ENCODE peak calls at places on chromosomes 5 and 9, in ten cellular contexts. S, O, M, X, C, Q, T, G, A and F are unnamed samples.

GRCh38 chr9:111179577-111179976 is 141.3 kb upstream of the LPAR1 start:
- DNase-seq in S (peak), O (no peak), M (peak), X (no peak), C (no peak), Q (no peak), T (no peak), G (no peak), A (no peak), F (peak)

GRCh38 chr5:84688566-84688965 is 303.9 kb upstream of the EDIL3 start:
- DNase-seq in S (no peak), O (peak), M (no peak), X (no peak), C (no peak), Q (peak), T (no peak), G (no peak), A (no peak), F (no peak)

GRCh38 chr5:142973932-142974331 is 203.8 kb downstream of the ARHGAP26 start:
- DNase-seq in S (no peak), O (no peak), M (no peak), X (no peak), C (no peak), Q (no peak), T (no peak), G (no peak), A (no peak), F (no peak)

GRCh38 chr9:76510041-76510440 is 51.1 kb downstream of the GCNT1 start:
- DNase-seq in S (no peak), O (no peak), M (no peak), X (no peak), C (no peak), Q (no peak), T (no peak), G (no peak), A (no peak), F (no peak)

GRCh38 chr5:72556351-72557146 is 49.3 kb upstream of the ZNF366 start:
- DNase-seq in S (peak), O (no peak), M (peak), X (peak), C (peak), Q (peak), T (peak), G (no peak), A (peak), F (peak)

GRCh38 chr5:177997846-177998245 is 1.8 kb upstream of the PROP1 start:
- DNase-seq in S (no peak), O (no peak), M (no peak), X (no peak), C (no peak), Q (no peak), T (no peak), G (no peak), A (no peak), F (no peak)

GRCh38 chr9:72856985-72857631 is 95.7 kb downstream of the ALDH1A1 start:
- DNase-seq in S (no peak), O (peak), M (no peak), X (peak), C (peak), Q (no peak), T (peak), G (no peak), A (peak), F (no peak)

GRCh38 chr5:127871448-127872153 is 168.4 kb downstream of the CCDC192 start:
- DNase-seq in S (no peak), O (peak), M (no peak), X (no peak), C (no peak), Q (peak), T (no peak), G (no peak), A (no peak), F (no peak)

GRCh38 chr9:122227576-122227903 is 1.2 kb downstream of the LHX6 start:
- DNase-seq in S (no peak), O (no peak), M (no peak), X (no peak), C (no peak), Q (no peak), T (no peak), G (no peak), A (no peak), F (no peak)

GRCh38 chr9:134734270-134734669 is 92.7 kb downstream of the COL5A1 start:
- DNase-seq in S (peak), O (no peak), M (no peak), X (no peak), C (peak), Q (no peak), T (peak), G (no peak), A (no peak), F (peak)

GRCh38 chr5:169706070-169706469 is 69.0 kb downstream of the DOCK2 start:
- DNase-seq in S (no peak), O (no peak), M (no peak), X (no peak), C (no peak), Q (no peak), T (no peak), G (no peak), A (no peak), F (no peak)

GRCh38 chr5:17444496-17444895 is 53.5 kb upstream of the TAF11L2 start:
- DNase-seq in S (no peak), O (peak), M (no peak), X (no peak), C (no peak), Q (no peak), T (no peak), G (no peak), A (no peak), F (no peak)

GRCh38 chr5:175866377-175866907 is 4.9 kb upstream of the CPLX2 start:
- DNase-seq in S (no peak), O (no peak), M (no peak), X (no peak), C (no peak), Q (no peak), T (peak), G (no peak), A (no peak), F (no peak)

GRCh38 chr9:90408659-90409058 is 234.0 kb downstream of the DIRAS2 start:
- DNase-seq in S (no peak), O (no peak), M (no peak), X (no peak), C (no peak), Q (no peak), T (no peak), G (no peak), A (no peak), F (no peak)

GRCh38 chr5:16933337-16933736 is 2.8 kb downstream of the MYO10 start:
- DNase-seq in S (no peak), O (no peak), M (no peak), X (no peak), C (no peak), Q (no peak), T (no peak), G (no peak), A (no peak), F (no peak)

GRCh38 chr5:102807878-102808502 is 52.9 kb downstream of the PAM start:
- DNase-seq in S (no peak), O (no peak), M (no peak), X (no peak), C (no peak), Q (no peak), T (no peak), G (no peak), A (no peak), F (no peak)

GRCh38 chr5:36300927-36301540 is 668 bp downstream of the RANBP3L start:
- DNase-seq in S (no peak), O (no peak), M (no peak), X (no peak), C (no peak), Q (peak), T (no peak), G (no peak), A (peak), F (no peak)
- H3K4me3 ChIP-seq in S (peak), O (no peak), M (no peak), X (no peak), C (no peak), Q (no peak), T (no peak), G (no peak), A (peak), F (peak)

GRCh38 chr5:98775962-98776687 is 2.7 kb downstream of the RGMB start:
- DNase-seq in S (no peak), O (peak), M (no peak), X (no peak), C (no peak), Q (peak), T (no peak), G (no peak), A (no peak), F (no peak)

GRCh38 chr5:98774192-98775046 is 956 bp downstream of the RGMB start:
- DNase-seq in S (peak), O (peak), M (peak), X (no peak), C (peak), Q (peak), T (peak), G (no peak), A (peak), F (peak)

GRCh38 chr5:98779264-98779877 is 5.9 kb downstream of the RGMB start:
- DNase-seq in S (no peak), O (no peak), M (no peak), X (no peak), C (no peak), Q (no peak), T (peak), G (no peak), A (peak), F (no peak)

GRCh38 chr5:98775246-98775961 is 1.9 kb downstream of the RGMB start:
- DNase-seq in S (no peak), O (no peak), M (no peak), X (no peak), C (no peak), Q (no peak), T (no peak), G (no peak), A (no peak), F (no peak)

DNA sequence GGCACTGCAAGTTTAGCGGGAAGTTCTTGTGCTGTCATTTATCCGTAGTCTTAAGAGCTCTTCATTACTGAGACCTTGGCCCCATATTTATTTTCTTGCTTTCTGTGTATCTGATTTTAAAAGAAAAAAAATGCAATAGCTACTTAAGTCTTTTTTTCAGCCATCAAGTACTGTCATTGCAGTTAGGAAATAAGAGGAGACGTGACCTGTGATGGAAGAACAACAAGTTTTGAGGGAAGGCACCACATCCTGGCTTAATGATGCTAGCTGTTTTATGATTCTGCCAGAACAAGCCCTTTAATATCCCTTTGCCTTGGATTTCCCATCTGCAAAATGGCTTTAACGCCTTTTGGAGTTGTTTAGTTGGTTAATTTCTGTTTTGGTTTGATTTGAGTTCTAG is 3.8 kb downstream of the RGMB start:
- DNase-seq in S (no peak), O (no peak), M (no peak), X (no peak), C (no peak), Q (no peak), T (no peak), G (no peak), A (no peak), F (no peak)
- H3K4me3 ChIP-seq in S (no peak), O (no peak), M (no peak), X (no peak), C (no peak), Q (no peak), T (no peak), G (no peak), A (peak), F (no peak)

GRCh38 chr9:133427658-133428348 is 5.6 kb downstream of the ADAMTS13 start:
- DNase-seq in S (no peak), O (no peak), M (no peak), X (no peak), C (no peak), Q (no peak), T (peak), G (no peak), A (no peak), F (no peak)

GRCh38 chr9:133429216-133429613 is 7.0 kb downstream of the ADAMTS13 start:
- DNase-seq in S (no peak), O (no peak), M (no peak), X (no peak), C (no peak), Q (no peak), T (no peak), G (no peak), A (no peak), F (no peak)

GRCh38 chr9:133429641-133430161 is 7.5 kb downstream of the ADAMTS13 start:
- DNase-seq in S (no peak), O (no peak), M (no peak), X (no peak), C (no peak), Q (no peak), T (peak), G (no peak), A (peak), F (no peak)

GRCh38 chr9:133430244-133430643 is 8.1 kb downstream of the ADAMTS13 start:
- DNase-seq in S (no peak), O (no peak), M (no peak), X (no peak), C (no peak), Q (no peak), T (no peak), G (no peak), A (no peak), F (no peak)

GRCh38 chr9:133428579-133429215 is 6.5 kb downstream of the ADAMTS13 start:
- DNase-seq in S (no peak), O (no peak), M (no peak), X (no peak), C (no peak), Q (no peak), T (peak), G (no peak), A (no peak), F (no peak)
- H3K4me3 ChIP-seq in S (peak), O (peak), M (no peak), X (no peak), C (no peak), Q (no peak), T (peak), G (peak), A (peak), F (peak)

GRCh38 chr9:19378154-19378553 is 1.9 kb downstream of the RPS6 start:
- DNase-seq in S (no peak), O (no peak), M (no peak), X (no peak), C (no peak), Q (no peak), T (no peak), G (no peak), A (no peak), F (no peak)
- H3K4me3 ChIP-seq in S (peak), O (peak), M (no peak), X (peak), C (no peak), Q (peak), T (peak), G (peak), A (no peak), F (no peak)

DNA sequence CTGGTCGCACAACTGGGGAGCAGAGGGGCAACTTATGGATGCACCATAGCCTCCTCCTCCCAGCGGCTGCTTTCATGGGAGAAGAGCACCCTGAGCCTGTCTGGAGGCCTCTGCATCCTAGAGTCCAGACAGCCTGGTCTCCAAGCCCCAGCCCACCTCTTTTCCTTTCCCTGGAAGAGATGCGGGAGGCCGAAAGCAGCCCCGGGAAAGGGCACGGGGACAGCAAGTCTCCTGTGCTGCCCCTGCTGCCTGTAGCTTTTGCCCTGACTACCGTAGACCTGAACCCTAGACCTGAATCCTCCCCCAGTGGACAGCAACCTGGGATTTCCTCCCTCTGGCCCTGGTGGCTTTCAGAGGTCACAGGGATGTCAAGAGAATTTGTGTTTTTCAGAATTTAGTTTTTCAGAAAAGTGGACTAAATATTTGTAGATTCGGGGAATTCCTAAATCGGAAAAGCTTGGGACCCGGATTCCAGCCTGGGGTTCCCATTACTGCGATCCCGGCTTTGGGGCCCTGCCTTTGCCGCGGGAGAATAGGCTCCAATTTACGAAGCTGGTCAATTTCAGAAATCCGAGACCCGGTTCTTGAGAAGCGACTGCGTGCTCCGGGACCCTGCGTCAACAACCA is 4.3 kb upstream of the PITX1 start:
- DNase-seq in S (peak), O (no peak), M (peak), X (no peak), C (no peak), Q (no peak), T (no peak), G (no peak), A (no peak), F (no peak)
- H3K4me3 ChIP-seq in S (no peak), O (no peak), M (no peak), X (no peak), C (no peak), Q (no peak), T (no peak), G (no peak), A (no peak), F (no peak)

DNA sequence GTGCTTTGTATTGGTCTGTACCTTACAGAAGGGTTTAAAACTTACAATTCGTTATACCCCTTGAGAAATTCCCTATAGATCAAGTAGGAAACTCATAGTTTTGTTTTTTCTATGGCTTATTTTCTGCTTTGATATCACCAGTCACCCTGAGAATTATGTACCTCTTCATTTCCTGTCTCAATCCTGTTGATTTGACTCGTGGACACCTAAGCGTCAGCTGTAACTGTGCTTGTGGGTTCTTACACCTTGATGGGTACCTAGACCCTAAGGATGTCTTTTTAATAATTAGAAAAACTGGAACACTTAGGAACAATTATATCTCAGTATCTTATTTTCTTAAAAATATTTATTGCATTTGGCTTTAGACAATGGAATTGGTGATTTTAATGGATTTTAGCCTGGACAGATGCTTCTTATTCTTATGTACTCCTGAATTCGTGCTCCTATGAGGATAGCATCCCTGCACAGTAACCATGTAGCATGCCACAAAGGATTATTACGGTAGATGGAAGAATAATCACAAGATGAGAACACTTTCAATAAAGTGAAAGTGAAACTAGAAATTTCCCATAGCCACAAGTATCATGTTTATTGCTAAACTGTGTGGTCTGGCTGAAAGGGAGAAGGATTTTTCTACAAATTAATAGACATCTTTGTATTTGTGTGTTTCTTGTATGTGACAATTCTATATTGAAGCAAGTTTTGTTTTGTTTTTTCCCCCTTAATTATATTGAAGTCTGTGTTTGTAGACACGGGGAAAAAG is 1920.3 kb upstream of the WWC1 start:
- DNase-seq in S (no peak), O (no peak), M (no peak), X (no peak), C (no peak), Q (no peak), T (no peak), G (peak), A (no peak), F (no peak)
- H3K4me3 ChIP-seq in S (peak), O (no peak), M (no peak), X (peak), C (peak), Q (peak), T (no peak), G (peak), A (no peak), F (peak)

GRCh38 chr9:34592895-34593601 is 3.5 kb upstream of the CNTFR start:
- DNase-seq in S (peak), O (no peak), M (peak), X (no peak), C (peak), Q (no peak), T (no peak), G (no peak), A (peak), F (peak)
- H3K4me3 ChIP-seq in S (peak), O (no peak), M (no peak), X (no peak), C (no peak), Q (no peak), T (no peak), G (no peak), A (no peak), F (no peak)

GRCh38 chr9:86193088-86193487 is 66.4 kb downstream of the C9orf153 start:
- DNase-seq in S (no peak), O (no peak), M (no peak), X (no peak), C (no peak), Q (no peak), T (no peak), G (no peak), A (no peak), F (no peak)
- H3K4me3 ChIP-seq in S (no peak), O (no peak), M (no peak), X (no peak), C (no peak), Q (no peak), T (no peak), G (no peak), A (no peak), F (no peak)

GRCh38 chr9:135745189-135745588 is 43.2 kb downstream of the KCNT1 start:
- DNase-seq in S (no peak), O (no peak), M (no peak), X (no peak), C (no peak), Q (no peak), T (no peak), G (no peak), A (no peak), F (no peak)

GRCh38 chr9:135743021-135743420 is 41.0 kb downstream of the KCNT1 start:
- DNase-seq in S (no peak), O (no peak), M (no peak), X (no peak), C (no peak), Q (no peak), T (no peak), G (no peak), A (no peak), F (no peak)

GRCh38 chr9:135744333-135745070 is 42.5 kb downstream of the KCNT1 start:
- DNase-seq in S (no peak), O (no peak), M (no peak), X (no peak), C (no peak), Q (no peak), T (no peak), G (no peak), A (no peak), F (no peak)

GRCh38 chr9:135745686-135746324 is 43.8 kb downstream of the KCNT1 start:
- DNase-seq in S (no peak), O (no peak), M (no peak), X (no peak), C (no peak), Q (no peak), T (no peak), G (no peak), A (no peak), F (no peak)

GRCh38 chr9:135743546-135744332 is 41.8 kb downstream of the KCNT1 start:
- DNase-seq in S (peak), O (no peak), M (no peak), X (no peak), C (no peak), Q (no peak), T (no peak), G (no peak), A (no peak), F (no peak)
- H3K4me3 ChIP-seq in S (peak), O (no peak), M (no peak), X (no peak), C (no peak), Q (no peak), T (no peak), G (no peak), A (no peak), F (no peak)

GRCh38 chr5:147508711-147509040 is 1.2 kb downstream of the DPYSL3 start:
- DNase-seq in S (no peak), O (peak), M (no peak), X (no peak), C (no peak), Q (no peak), T (no peak), G (no peak), A (no peak), F (no peak)
- H3K4me3 ChIP-seq in S (peak), O (no peak), M (peak), X (peak), C (peak), Q (peak), T (no peak), G (peak), A (peak), F (peak)